ENCODE peak calls at places on chromosomes 3 and 15, in eight cellular contexts. Q is dermis microvascular lymphatic vessel endothelial cell, N is M059J, U is lung, S is WTC11, T is NCI-H69, H is fibroblast of the aortic adventitia, J is neural progenitor cell. K is an unnamed sample.
A peak's percentile ranks its signal among the peaks of the same experiment; 100 is the strongest.

GRCh38 chr3:166446291-166446690 is 609.1 kb upstream of the BCHE start:
- DNase-seq in Q (no peak), N (peak; percentile 71), U (no peak), S (no peak), T (no peak), H (no peak), J (no peak), K (no peak)

GRCh38 chr15:92808611-92809063 is 91.5 kb upstream of the CHD2 start:
- DNase-seq in Q (no peak), N (peak; percentile 78), U (no peak), S (no peak), T (peak; percentile 77), H (peak; percentile 77), J (no peak), K (peak; percentile 23)

GRCh38 chr3:13543251-13543650 is 5.7 kb upstream of the FBLN2 start:
- DNase-seq in Q (no peak), N (peak; percentile 74), U (no peak), S (no peak), T (no peak), H (peak; percentile 98), J (no peak), K (no peak)

GRCh38 chr15:31221936-31222515 is 104.6 kb upstream of the KLF13 start:
- DNase-seq in Q (no peak), N (no peak), U (no peak), S (no peak), T (peak; percentile 96), H (no peak), J (no peak), K (no peak)

GRCh38 chr15:80991446-80991845 is 1.8 kb upstream of the MESD start:
- DNase-seq in Q (no peak), N (no peak), U (peak; percentile 46), S (no peak), T (peak; percentile 12), H (peak; percentile 93), J (no peak), K (no peak)

GRCh38 chr3:2099779-2100191 is 1.1 kb downstream of the CNTN4 start:
- DNase-seq in Q (no peak), N (no peak), U (no peak), S (no peak), T (peak; percentile 59), H (no peak), J (peak; percentile 59), K (no peak)

GRCh38 chr3:116939550-116939949 is 230.0 kb downstream of the TUSC7 start:
- DNase-seq in Q (no peak), N (no peak), U (no peak), S (no peak), T (no peak), H (no peak), J (no peak), K (no peak)

GRCh38 chr3:44284949-44285348 is 43.3 kb downstream of the TOPAZ1 start:
- DNase-seq in Q (no peak), N (peak; percentile 4), U (no peak), S (no peak), T (no peak), H (no peak), J (no peak), K (no peak)

GRCh38 chr3:136247436-136247835 is 2.7 kb upstream of the PCCB start:
- DNase-seq in Q (no peak), N (no peak), U (no peak), S (no peak), T (peak; percentile 77), H (no peak), J (no peak), K (no peak)